ENCODE peak calls at places on chromosomes 7 and 10, in nine cellular contexts. L is tibial artery, D is left ventricle myocardium inferior, H is body of pancreas, P is GM06990, M is Caco-2, B is cardiac muscle cell, I is retinal pigment epithelial cell, V is testis. X is an unnamed sample.

GRCh38 chr10:104580774-104581675 is 60.1 kb upstream of the SORCS3 start:
- DNase-seq in L (peak), D (peak), H (peak), P (no peak), M (peak), B (peak), I (no peak), V (peak), X (peak)

GRCh38 chr10:125011171-125011925 is 69.4 kb downstream of the ZRANB1 start:
- DNase-seq in L (no peak), D (peak), H (no peak), P (no peak), M (no peak), B (no peak), I (no peak), V (no peak), X (no peak)

GRCh38 chr10:112721080-112721698 is 228.9 kb upstream of the TCF7L2 start:
- DNase-seq in L (no peak), D (no peak), H (peak), P (peak), M (peak), B (peak), I (no peak), V (peak), X (no peak)

GRCh38 chr10:95462740-95463667 is 98.2 kb downstream of the SORBS1 start:
- DNase-seq in L (no peak), D (no peak), H (no peak), P (no peak), M (no peak), B (peak), I (no peak), V (no peak), X (no peak)

GRCh38 chr7:135943266-135943889 is 33.8 kb downstream of the MTPN start:
- DNase-seq in L (no peak), D (no peak), H (no peak), P (no peak), M (no peak), B (no peak), I (no peak), V (no peak), X (no peak)

GRCh38 chr7:103658055-103659010 is 212.3 kb upstream of the SLC26A5 start:
- DNase-seq in L (no peak), D (no peak), H (no peak), P (no peak), M (no peak), B (no peak), I (no peak), V (no peak), X (no peak)

GRCh38 chr10:90960355-90960814 is 39.5 kb upstream of the ANKRD1 start:
- DNase-seq in L (no peak), D (no peak), H (no peak), P (peak), M (no peak), B (no peak), I (no peak), V (no peak), X (no peak)

GRCh38 chr7:50828801-50829200 is 46.1 kb upstream of the GRB10 start:
- DNase-seq in L (no peak), D (no peak), H (no peak), P (no peak), M (no peak), B (no peak), I (no peak), V (no peak), X (no peak)

GRCh38 chr7:93823621-93824020 is 66.9 kb downstream of the TFPI2 start:
- DNase-seq in L (no peak), D (no peak), H (no peak), P (no peak), M (no peak), B (no peak), I (no peak), V (no peak), X (no peak)

GRCh38 chr10:118668228-118668952 is 72.9 kb upstream of the PRLHR start:
- DNase-seq in L (no peak), D (no peak), H (no peak), P (no peak), M (no peak), B (no peak), I (no peak), V (no peak), X (no peak)

GRCh38 chr10:51468424-51468823 is 231.0 kb downstream of the CSTF2T start:
- DNase-seq in L (no peak), D (no peak), H (no peak), P (no peak), M (no peak), B (no peak), I (no peak), V (no peak), X (no peak)

GRCh38 chr7:9776900-9777299 is 1196.8 kb upstream of the PHF14 start:
- DNase-seq in L (no peak), D (no peak), H (no peak), P (no peak), M (no peak), B (peak), I (no peak), V (no peak), X (no peak)

GRCh38 chr10:17923728-17924127 is 28.0 kb upstream of the SLC39A12 start:
- DNase-seq in L (peak), D (no peak), H (peak), P (no peak), M (no peak), B (no peak), I (peak), V (no peak), X (peak)

GRCh38 chr10:114399576-114399975 is 4.7 kb downstream of the AFAP1L2 start:
- DNase-seq in L (no peak), D (no peak), H (no peak), P (no peak), M (no peak), B (no peak), I (no peak), V (no peak), X (no peak)

GRCh38 chr7:121167971-121168370 is 160.8 kb upstream of the WNT16 start:
- DNase-seq in L (no peak), D (no peak), H (no peak), P (no peak), M (no peak), B (no peak), I (no peak), V (no peak), X (no peak)

GRCh38 chr10:33337335-33337854 is 2.9 kb upstream of the NRP1 start:
- DNase-seq in L (peak), D (peak), H (peak), P (no peak), M (peak), B (peak), I (no peak), V (peak), X (no peak)

GRCh38 chr7:16419859-16420258 is 1.5 kb downstream of the CRPPA start:
- DNase-seq in L (no peak), D (no peak), H (no peak), P (no peak), M (peak), B (no peak), I (no peak), V (no peak), X (no peak)

GRCh38 chr10:77548671-77549070 is 88.9 kb downstream of the KCNMA1 start:
- DNase-seq in L (no peak), D (no peak), H (no peak), P (no peak), M (no peak), B (no peak), I (no peak), V (no peak), X (no peak)

GRCh38 chr10:126561499-126562208 is 108.8 kb downstream of the C10orf90 start:
- DNase-seq in L (no peak), D (no peak), H (no peak), P (no peak), M (no peak), B (peak), I (no peak), V (no peak), X (no peak)

GRCh38 chr10:71045936-71046335 is 157.6 kb upstream of the PCBD1 start:
- DNase-seq in L (no peak), D (no peak), H (no peak), P (no peak), M (no peak), B (no peak), I (no peak), V (no peak), X (no peak)

GRCh38 chr7:2820508-2820934 is 23.6 kb downstream of the GNA12 start:
- DNase-seq in L (peak), D (peak), H (peak), P (no peak), M (peak), B (no peak), I (peak), V (peak), X (no peak)

GRCh38 chr7:151732834-151733585 is 143.9 kb downstream of the PRKAG2 start:
- DNase-seq in L (no peak), D (no peak), H (no peak), P (no peak), M (no peak), B (no peak), I (no peak), V (no peak), X (no peak)

GRCh38 chr10:103894454-103894853 is 23.5 kb downstream of the STN1 start:
- DNase-seq in L (no peak), D (no peak), H (no peak), P (no peak), M (no peak), B (no peak), I (no peak), V (peak), X (no peak)

GRCh38 chr10:120949511-120950102 is 98.4 kb downstream of the WDR11 start:
- DNase-seq in L (no peak), D (no peak), H (no peak), P (no peak), M (no peak), B (no peak), I (no peak), V (no peak), X (no peak)

GRCh38 chr7:102433319-102434038 is at the start of gene ORAI2:
- DNase-seq in L (peak), D (peak), H (peak), P (peak), M (peak), B (peak), I (no peak), V (peak), X (no peak)

GRCh38 chr7:132002343-132002968 is 446.0 kb upstream of the PODXL start:
- DNase-seq in L (no peak), D (no peak), H (no peak), P (no peak), M (no peak), B (no peak), I (no peak), V (no peak), X (no peak)

GRCh38 chr7:85065306-85065705 is 121.5 kb downstream of the SEMA3D start:
- DNase-seq in L (peak), D (no peak), H (no peak), P (no peak), M (no peak), B (no peak), I (no peak), V (peak), X (no peak)

GRCh38 chr10:130999376-131000202 is 311.9 kb downstream of the TCERG1L start:
- DNase-seq in L (no peak), D (no peak), H (no peak), P (no peak), M (no peak), B (no peak), I (no peak), V (peak), X (no peak)

GRCh38 chr10:130994845-130995244 is 316.7 kb downstream of the TCERG1L start:
- DNase-seq in L (no peak), D (no peak), H (no peak), P (no peak), M (no peak), B (no peak), I (no peak), V (no peak), X (no peak)

GRCh38 chr10:130998046-130998435 is 313.5 kb downstream of the TCERG1L start:
- DNase-seq in L (no peak), D (no peak), H (no peak), P (no peak), M (no peak), B (no peak), I (no peak), V (no peak), X (no peak)

GRCh38 chr10:130998642-130999041 is 312.9 kb downstream of the TCERG1L start:
- DNase-seq in L (no peak), D (no peak), H (no peak), P (no peak), M (no peak), B (no peak), I (no peak), V (peak), X (no peak)

DNA sequence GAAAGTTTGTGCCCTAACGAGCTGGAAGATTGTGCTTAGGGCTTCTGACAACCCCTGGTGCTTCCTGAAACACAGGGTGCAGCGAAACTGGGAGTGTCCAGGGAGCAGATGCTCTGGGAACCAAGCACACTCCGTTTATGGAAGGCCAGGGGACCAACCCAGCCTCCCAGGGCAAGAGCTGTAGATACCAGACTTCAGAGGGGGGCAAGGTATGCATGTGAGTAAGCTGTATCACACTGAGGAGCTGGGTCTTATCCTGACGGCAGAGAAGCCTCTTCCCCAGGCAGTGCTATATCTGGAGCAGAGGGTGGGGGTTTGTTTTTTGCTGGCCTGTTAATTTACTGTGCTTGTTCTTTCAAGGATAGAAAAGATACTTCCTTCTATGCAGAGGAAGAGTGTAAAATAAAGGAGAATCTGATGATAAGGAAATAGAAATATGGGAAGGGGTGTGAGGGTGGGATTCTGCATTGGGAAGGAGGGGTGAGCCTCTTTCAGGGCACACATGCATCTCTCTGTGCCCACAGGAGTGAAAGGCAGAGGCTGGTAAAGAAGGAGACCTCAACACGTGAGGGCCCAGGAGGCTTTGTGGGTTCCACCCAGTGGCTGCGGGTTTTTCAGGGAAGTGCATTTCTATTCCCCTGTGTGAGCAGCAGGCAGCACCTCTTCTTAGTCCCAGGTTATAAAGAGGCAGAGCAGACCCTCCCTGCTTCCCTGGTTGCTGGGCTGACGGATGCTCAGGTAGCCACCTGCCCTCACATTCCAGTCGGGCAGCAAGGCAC is 314.1 kb downstream of the TCERG1L start:
- DNase-seq in L (no peak), D (no peak), H (no peak), P (no peak), M (no peak), B (no peak), I (no peak), V (no peak), X (no peak)
- H3K4me3 ChIP-seq in L (no peak), D (no peak), H (no peak), P (no peak), M (no peak), B (no peak), I (no peak), V (no peak), X (no peak)

DNA sequence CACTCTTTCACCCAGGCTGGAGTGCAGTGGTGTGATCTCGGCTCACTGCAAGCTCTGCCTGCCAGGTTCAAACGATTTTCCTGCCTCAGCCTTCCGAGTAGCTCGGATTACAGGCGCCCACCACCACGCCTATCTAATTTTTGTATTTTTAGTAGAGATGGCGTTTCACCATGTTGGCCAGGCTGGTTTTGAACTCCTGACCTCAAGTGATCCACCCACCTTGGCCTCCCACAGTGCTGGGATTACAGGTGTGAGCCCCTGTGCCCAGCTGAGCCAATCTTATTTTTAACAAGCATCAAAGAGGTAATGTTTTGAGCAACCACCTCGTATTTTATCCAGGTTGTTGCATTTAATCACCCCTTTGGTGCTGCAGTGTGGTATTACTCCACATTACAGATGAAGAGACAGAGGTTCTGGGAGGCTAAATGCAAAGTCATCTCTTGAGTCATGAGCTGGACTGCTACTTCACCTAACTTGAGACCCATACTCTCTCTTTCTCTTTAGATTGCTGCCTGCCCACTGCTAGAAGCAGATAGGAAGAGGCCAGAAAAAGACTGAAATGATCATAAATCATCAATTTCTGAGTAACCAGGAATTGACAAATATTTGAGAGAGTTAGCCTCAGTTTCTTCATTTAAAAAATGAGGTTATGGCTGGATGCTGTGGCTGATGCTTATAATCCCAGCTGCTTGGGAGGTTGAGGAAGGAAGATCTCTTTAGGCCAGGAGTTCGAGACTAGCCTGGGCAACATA is 116.2 kb downstream of the CAMK1D start:
- DNase-seq in L (no peak), D (no peak), H (no peak), P (no peak), M (no peak), B (no peak), I (no peak), V (no peak), X (no peak)
- TF ChIP-seq CTCF in L (no peak), D (no peak), H (no peak), P (no peak), M (no peak), B (no peak), I (no peak), V (no peak), X (no peak)

DNA sequence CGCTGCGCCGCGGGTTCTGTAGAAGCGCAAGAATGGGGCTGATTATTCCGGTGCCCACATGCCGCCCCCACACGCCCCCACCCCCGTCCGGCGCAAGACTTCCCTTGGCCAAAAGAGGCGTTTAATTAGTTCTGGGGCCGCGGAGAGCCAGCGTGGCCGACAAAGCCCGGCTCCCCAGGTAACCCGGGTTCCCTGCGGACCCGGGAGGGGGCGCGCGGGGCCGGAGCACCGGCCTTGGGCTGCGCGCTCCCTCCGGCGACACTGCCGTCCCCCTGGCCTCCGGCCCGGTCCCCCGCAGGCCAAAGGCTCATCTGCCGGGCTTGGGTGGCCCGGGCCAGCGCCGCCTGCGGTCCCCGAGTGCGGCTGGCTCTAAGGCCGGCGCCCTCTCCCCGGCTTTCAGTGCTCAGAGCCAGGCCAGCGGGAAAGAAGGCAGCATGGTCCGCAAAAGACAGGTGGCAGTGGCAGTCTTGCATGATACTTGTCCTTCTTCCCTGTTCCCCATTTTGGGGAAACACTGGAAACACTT is 18.5 kb upstream of the PTF1A start:
- DNase-seq in L (no peak), D (no peak), H (peak), P (no peak), M (no peak), B (no peak), I (no peak), V (no peak), X (no peak)
- H3K4me3 ChIP-seq in L (no peak), D (peak), H (peak), P (no peak), M (no peak), B (peak), I (no peak), V (peak), X (no peak)

GRCh38 chr10:98033515-98033914 is 3.1 kb upstream of the CRTAC1 start:
- DNase-seq in L (no peak), D (no peak), H (no peak), P (no peak), M (no peak), B (no peak), I (no peak), V (no peak), X (no peak)
- TF ChIP-seq CTCF in L (no peak), D (no peak), H (no peak), P (no peak), M (no peak), B (no peak), I (no peak), V (no peak), X (no peak)

DNA sequence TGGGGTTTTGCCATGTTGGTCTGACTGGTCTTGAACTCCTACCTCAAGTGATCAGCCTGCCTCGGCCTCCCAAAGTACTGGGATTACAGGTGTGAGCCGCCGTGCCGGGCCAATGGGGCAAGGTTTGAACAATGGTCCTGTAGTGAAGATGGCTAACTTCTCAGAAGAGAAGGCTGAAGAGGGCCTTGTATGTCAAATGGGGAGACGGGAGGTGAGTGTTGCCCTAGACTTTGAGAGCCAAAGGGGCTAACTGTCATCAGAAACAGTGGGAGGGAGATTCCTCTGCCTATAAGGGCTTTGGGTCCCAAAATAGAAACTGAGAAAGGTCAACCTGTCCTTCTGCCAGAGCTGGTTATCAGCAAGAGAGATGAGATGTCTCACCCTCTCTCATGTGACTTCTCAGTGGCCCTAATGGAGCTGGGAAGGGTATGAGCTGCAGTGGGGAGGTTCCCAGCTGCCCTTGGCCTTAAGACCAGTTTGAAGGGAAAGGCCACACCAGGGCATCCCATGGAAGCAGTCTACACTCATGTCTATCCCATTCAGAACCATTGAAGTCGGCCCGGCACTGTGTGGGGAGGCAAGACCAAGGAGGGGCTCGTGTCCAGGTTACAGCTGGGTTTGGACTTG is 1.3 kb upstream of the SAMD8 start:
- DNase-seq in L (no peak), D (no peak), H (no peak), P (no peak), M (no peak), B (peak), I (no peak), V (no peak), X (no peak)
- H3K4me3 ChIP-seq in L (no peak), D (peak), H (no peak), P (no peak), M (no peak), B (no peak), I (no peak), V (no peak), X (peak)

GRCh38 chr10:1268856-1269255 is 212.7 kb downstream of the WDR37 start:
- DNase-seq in L (no peak), D (no peak), H (no peak), P (no peak), M (no peak), B (no peak), I (no peak), V (peak), X (no peak)
- TF ChIP-seq CTCF in L (no peak), D (no peak), H (no peak), P (no peak), M (no peak), B (no peak), I (no peak), V (no peak), X (no peak)

X was measured in LNCaP clone FGC.